ENCODE peak calls at places on chromosome 1, in four cellular contexts. D, C, W and F are unnamed samples. For H4K20me1, the result is how much of the 10 kb centered on the place peaks cover.

GRCh38 chr1:17839641-17840196 is 84.6 kb downstream of the ACTL8 start:
- DNase-seq in D (no peak), W (no peak), C (no peak), F (no peak)

GRCh38 chr1:165717918-165718515 is 19.7 kb upstream of the ALDH9A1 start:
- DNase-seq in W (peak), D (peak), C (peak), F (peak)

GRCh38 chr1:19444399-19445021 is 40.8 kb downstream of the CAPZB start:
- DNase-seq in D (no peak), C (no peak), W (no peak), F (no peak)

GRCh38 chr1:236522937-236523703 is 662 bp upstream of the LGALS8 start:
- DNase-seq in W (no peak), D (peak), C (peak), F (no peak)

GRCh38 chr1:248622491-248623106 is 12.3 kb downstream of the OR2T11 start:
- DNase-seq in C (peak), D (peak), W (peak), F (peak)

GRCh38 chr1:226066415-226067077 is 4.0 kb downstream of the H3-3A start:
- DNase-seq in D (no peak), W (no peak), C (peak), F (no peak)

GRCh38 chr1:201269900-201270410 is 13.4 kb upstream of the PKP1 start:
- DNase-seq in W (no peak), D (no peak), C (no peak), F (no peak)

GRCh38 chr1:22754106-22754768 is 43.6 kb downstream of the EPHB2 start:
- DNase-seq in W (no peak), D (no peak), C (no peak), F (peak)

GRCh38 chr1:14999441-14999840 is 154.1 kb upstream of the TMEM51 start:
- DNase-seq in D (no peak), W (no peak), C (no peak), F (no peak)

GRCh38 chr1:2847086-2847850 is 45.8 kb upstream of the TTC34 start:
- DNase-seq in D (no peak), C (no peak), W (no peak), F (no peak)

GRCh38 chr1:177274687-177275211 is 104.0 kb downstream of the BRINP2 start:
- DNase-seq in W (no peak), C (peak), D (peak), F (no peak)

GRCh38 chr1:187836557-187836956 is 1007.8 kb downstream of the PLA2G4A start:
- DNase-seq in C (no peak), W (no peak), D (no peak), F (no peak)

GRCh38 chr1:198201956-198202784 is 45.4 kb downstream of the NEK7 start:
- DNase-seq in C (no peak), W (no peak), D (no peak), F (no peak)

GRCh38 chr1:58773406-58773840 is 10.4 kb downstream of the JUN start:
- DNase-seq in D (peak), W (no peak), C (no peak), F (no peak)

GRCh38 chr1:59342801-59343575 is 46.1 kb downstream of the FGGY start:
- DNase-seq in D (no peak), W (no peak), C (no peak), F (no peak)

GRCh38 chr1:169295846-169296245 is 71.8 kb downstream of the NME7 start:
- DNase-seq in C (no peak), D (no peak), W (no peak), F (no peak)

GRCh38 chr1:62294211-62294610 is 25.0 kb downstream of the KANK4 start:
- DNase-seq in C (no peak), W (peak), D (peak), F (peak)

GRCh38 chr1:206117151-206117948 is at the start of gene AVPR1B:
- DNase-seq in W (no peak), D (peak), C (peak), F (no peak)

GRCh38 chr1:20476260-20477038 is 9.6 kb downstream of the CAMK2N1 start:
- DNase-seq in C (peak), W (no peak), D (peak), F (no peak)

GRCh38 chr1:100483230-100483629 is 54.7 kb upstream of the GPR88 start:
- DNase-seq in D (no peak), W (no peak), C (no peak), F (no peak)

GRCh38 chr1:6638226-6638625 is 13.6 kb downstream of the THAP3 start:
- DNase-seq in C (no peak), W (no peak), D (no peak), F (no peak)

GRCh38 chr1:212629450-212630158 is 21.0 kb downstream of the ATF3 start:
- DNase-seq in D (no peak), C (no peak), W (no peak), F (no peak)

GRCh38 chr1:179714159-179714558 is 28.9 kb upstream of the FAM163A start:
- DNase-seq in D (no peak), C (no peak), W (no peak), F (no peak)

GRCh38 chr1:46458190-46458589 is 31.4 kb upstream of the DMBX1 start:
- DNase-seq in W (no peak), C (no peak), D (no peak), F (no peak)

GRCh38 chr1:235124665-235125064 is 4.0 kb downstream of the TOMM20 start:
- DNase-seq in C (no peak), D (no peak), W (no peak), F (no peak)

GRCh38 chr1:235127203-235127602 is 1.4 kb downstream of the TOMM20 start:
- DNase-seq in D (no peak), C (peak), W (no peak), F (no peak)

GRCh38 chr1:235127774-235128452 is 724 bp downstream of the TOMM20 start:
- DNase-seq in C (peak), D (no peak), W (no peak), F (peak)

GRCh38 chr1:235122348-235122747 is 6.3 kb downstream of the TOMM20 start:
- DNase-seq in D (no peak), C (no peak), W (no peak), F (no peak)

DNA sequence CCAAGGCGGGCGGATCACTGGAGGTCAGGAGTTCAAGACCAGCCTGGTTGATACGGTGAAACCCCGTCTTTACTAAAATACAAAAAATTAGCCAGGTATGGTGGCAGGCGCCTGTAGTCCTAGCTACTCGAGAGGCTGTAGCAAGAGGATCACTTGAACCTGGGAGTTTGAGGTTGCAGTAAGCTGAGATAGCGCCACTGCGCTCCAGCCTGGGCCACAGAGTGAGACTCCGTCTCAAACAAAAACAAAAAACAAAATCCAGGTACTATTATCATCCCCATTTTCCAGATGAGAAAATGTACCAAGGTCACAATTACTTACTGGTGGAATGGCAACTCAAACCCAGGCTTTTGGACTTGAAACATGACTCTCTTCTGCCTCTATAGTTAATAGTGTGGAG is 4.5 kb downstream of the TOMM20 start:
- DNase-seq in W (no peak), C (no peak), D (no peak), F (no peak)
- H4K20me1 ChIP-seq in W (half or more), C (under half), D (half or more), F (half or more)

DNA sequence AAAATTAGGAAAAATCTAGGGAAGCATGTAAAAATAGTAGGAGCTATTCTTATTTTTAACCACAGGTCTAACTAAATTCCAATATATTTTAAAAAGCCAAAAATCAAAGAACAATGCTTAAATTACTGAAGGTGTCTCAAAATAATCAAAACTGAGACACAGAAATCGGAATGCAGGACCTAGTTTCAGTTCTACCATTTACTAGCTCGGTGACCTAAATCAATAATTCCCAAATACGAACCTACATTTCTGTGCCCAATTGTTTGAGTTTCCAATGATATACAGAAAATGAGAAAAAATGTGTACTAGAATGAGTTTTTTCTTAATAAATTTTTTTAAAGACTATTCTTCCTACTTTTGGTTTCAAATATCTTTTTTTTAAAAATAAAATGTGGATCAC is 37.4 kb downstream of the ANKRD13C start:
- DNase-seq in W (no peak), C (no peak), D (no peak), F (no peak)
- H2AFZ ChIP-seq in W (no peak), C (no peak), D (no peak), F (no peak)

DNA sequence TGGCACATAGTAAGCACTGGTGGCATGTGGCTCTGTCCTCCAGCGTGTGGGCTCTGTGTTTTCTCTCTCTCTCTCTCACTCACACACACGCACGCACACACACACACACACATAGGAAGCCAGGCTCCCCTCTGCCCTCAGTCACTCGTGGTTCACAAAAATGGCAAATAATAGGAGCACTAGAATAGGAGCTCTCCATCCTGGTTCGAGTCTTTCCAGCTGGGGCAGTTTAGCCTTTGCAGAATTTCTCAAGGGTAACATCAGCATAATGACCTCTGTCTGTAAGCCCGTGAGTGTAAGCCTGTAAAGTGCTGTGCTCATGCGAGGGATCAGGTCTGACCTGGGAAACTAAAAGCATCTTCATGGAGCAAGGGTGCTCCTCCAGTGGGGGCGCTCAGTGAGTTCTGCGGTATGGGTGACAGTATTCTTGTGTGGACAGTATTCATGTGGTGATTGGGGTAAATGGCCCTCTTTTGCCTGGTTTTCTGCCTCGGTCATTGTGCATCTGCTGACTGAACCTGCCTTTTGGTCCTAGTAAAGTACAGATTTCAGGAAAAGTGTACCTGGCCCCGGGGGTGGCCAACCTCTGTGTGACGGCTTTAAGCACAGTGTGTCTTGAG is 839 bp upstream of the ZC3H12A start:
- DNase-seq in C (no peak), D (peak), W (no peak), F (no peak)
- H3K9ac ChIP-seq in C (peak), D (peak), W (peak), F (peak)

GRCh38 chr1:89670711-89671110 is 37.8 kb downstream of the LRRC8C start:
- DNase-seq in C (no peak), W (no peak), D (no peak), F (peak)
- H4K20me1 ChIP-seq in C (under half), W (under half), D (under half), F (under half)

DNA sequence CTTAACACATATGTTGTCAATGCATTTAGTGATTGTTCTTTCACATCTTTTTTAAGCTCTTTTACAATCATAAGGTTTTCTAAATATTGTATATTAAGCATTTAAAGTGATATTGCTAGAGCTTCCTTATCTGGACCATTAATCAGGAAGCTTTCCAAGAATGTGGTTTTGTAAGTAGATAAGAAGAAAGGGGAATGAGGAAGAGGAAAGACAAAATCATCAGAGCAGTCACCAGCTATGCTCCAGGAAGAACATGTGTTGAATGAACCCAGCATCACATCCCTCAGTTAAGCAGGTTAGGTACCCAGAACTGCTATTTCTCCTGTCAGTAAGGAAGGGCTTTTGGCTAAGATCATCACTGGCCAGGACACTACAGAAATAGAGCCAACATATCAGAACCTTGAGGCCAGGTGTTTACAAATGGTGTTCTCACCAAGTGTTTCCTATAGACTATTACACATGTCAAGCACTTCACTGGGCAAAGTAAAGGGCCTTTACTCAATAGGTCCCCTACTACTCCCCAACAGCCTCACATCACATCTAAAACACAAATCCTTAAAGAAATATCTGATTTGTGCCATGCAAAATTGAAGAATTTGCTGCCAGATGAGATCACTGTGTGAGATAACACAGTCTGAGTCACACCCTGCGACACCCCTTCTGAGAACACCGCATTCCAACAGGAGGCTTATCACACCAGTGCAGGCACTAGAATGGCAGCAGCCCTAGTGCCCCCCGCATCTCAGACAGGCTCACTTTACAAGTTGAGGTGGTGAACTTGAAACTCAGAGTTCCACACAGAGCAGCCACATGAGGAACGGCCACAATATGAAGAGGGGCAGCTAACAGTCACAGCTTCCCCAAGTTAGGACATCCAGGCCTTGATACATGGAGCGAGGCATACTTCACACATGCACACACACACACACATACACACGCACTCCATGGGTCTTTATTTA is 1.8 kb upstream of the SPRR2A start:
- DNase-seq in W (no peak), C (peak), D (no peak), F (no peak)
- H2AFZ ChIP-seq in W (no peak), C (no peak), D (no peak), F (no peak)

GRCh38 chr1:245872475-245872874 is 634.6 kb downstream of the SMYD3 start:
- DNase-seq in C (no peak), W (no peak), D (no peak), F (no peak)

GRCh38 chr1:245875581-245876263 is 631.4 kb downstream of the SMYD3 start:
- DNase-seq in D (no peak), W (no peak), C (no peak), F (no peak)

GRCh38 chr1:245874942-245875580 is 632.0 kb downstream of the SMYD3 start:
- DNase-seq in D (no peak), C (peak), W (no peak), F (no peak)

GRCh38 chr1:245873068-245873467 is 634.0 kb downstream of the SMYD3 start:
- DNase-seq in D (no peak), W (no peak), C (no peak), F (no peak)

GRCh38 chr1:245873883-245874671 is 633.0 kb downstream of the SMYD3 start:
- DNase-seq in D (no peak), W (no peak), C (no peak), F (no peak)
- H3K9ac ChIP-seq in D (no peak), W (no peak), C (no peak), F (no peak)

GRCh38 chr1:55107111-55107510 is 67.8 kb downstream of the PCSK9 start:
- DNase-seq in W (no peak), C (no peak), D (no peak), F (no peak)
- H4K20me1 ChIP-seq in W (under half), C (under half), D (under half), F (under half)

GRCh38 chr1:233636503-233636877 is 22.6 kb downstream of the KCNK1 start:
- DNase-seq in C (no peak), D (no peak), W (no peak), F (no peak)

GRCh38 chr1:233635765-233636502 is 22.0 kb downstream of the KCNK1 start:
- DNase-seq in D (peak), C (no peak), W (peak), F (no peak)

GRCh38 chr1:233641029-233641428 is 27.1 kb downstream of the KCNK1 start:
- DNase-seq in D (no peak), W (no peak), C (no peak), F (no peak)

GRCh38 chr1:233638513-233638912 is 24.6 kb downstream of the KCNK1 start:
- DNase-seq in W (no peak), C (no peak), D (no peak), F (no peak)

DNA sequence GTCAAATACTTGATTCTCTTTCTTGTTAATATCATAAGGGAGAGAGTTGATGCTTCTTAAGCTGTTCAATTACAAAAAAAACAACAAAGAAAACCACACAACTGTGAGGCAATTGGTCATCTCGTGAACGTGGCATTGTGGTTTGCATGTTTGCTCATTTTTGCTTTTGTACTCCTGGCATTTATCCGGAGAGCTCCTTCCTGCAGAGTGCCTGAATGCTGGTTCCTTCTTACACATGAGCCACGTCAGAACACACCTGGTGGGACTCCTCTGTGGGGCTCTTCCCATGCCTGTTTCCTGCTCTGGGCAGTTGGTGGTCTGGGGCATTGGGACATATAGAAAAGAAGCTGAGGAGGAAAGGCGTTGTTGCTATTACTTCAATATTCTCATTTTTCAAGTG is 25.7 kb downstream of the KCNK1 start:
- DNase-seq in D (peak), W (no peak), C (peak), F (no peak)
- H2AFZ ChIP-seq in D (no peak), W (no peak), C (no peak), F (no peak)

DNA sequence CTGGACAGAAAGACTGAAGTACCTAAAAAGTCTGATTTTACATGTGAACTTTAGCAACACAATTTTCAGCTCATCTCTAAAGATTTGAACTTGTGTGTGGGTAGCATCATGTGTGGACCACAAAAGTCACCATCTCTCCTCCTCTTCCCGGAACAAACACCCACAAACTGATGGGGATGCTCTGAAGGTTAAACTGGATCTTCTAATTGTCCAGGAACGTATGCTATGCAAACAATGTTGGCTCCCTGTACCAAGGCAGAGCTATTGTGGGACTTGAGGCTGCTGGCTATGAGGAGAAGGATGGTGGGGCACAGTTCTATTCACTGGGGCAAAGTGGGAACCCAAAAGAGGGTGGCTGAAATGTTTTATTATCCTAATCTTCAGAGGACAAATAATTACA is 62.7 kb downstream of the GADD45A start:
- DNase-seq in W (no peak), C (no peak), D (no peak), F (no peak)
- H3K9ac ChIP-seq in W (no peak), C (peak), D (no peak), F (no peak)